ENCODE peak calls at places on chromosomes 6 and 20, in four cellular contexts. R is tibial nerve; L is DND-41; D is CD8-positive, alpha-beta memory T cell. E is an unnamed sample. For H3K4me1 and H3K27me3, the result is how much of the 10 kb centered on the place peaks cover.

GRCh38 chr6:17998442-17998841 is 11.0 kb upstream of the KIF13A start:
- DNase-seq in L (no peak), D (no peak), R (no peak), E (no peak)

GRCh38 chr6:30782425-30783014 is 38.2 kb upstream of the IER3 start:
- DNase-seq in L (no peak), R (no peak), D (no peak), E (no peak)

GRCh38 chr6:25652007-25652515 is at the start of gene SCGN:
- DNase-seq in L (peak), D (peak), R (peak), E (peak)

GRCh38 chr6:89602713-89603112 is 35.8 kb downstream of the LYRM2 start:
- DNase-seq in D (no peak), L (no peak), R (no peak), E (no peak)

GRCh38 chr6:7922596-7922995 is 12.0 kb upstream of the TXNDC5 start:
- DNase-seq in L (no peak), D (no peak), R (no peak), E (no peak)

GRCh38 chr6:101226677-101227135 is 166.8 kb upstream of the GRIK2 start:
- DNase-seq in L (peak), D (no peak), R (no peak), E (no peak)

GRCh38 chr20:62276448-62276847 is 26.3 kb upstream of the ADRM1 start:
- DNase-seq in R (no peak), L (no peak), D (no peak), E (no peak)

GRCh38 chr6:34926655-34927054 is 37.6 kb downstream of the ANKS1A start:
- DNase-seq in R (no peak), D (no peak), L (no peak), E (no peak)

GRCh38 chr6:90162648-90163409 is 133.8 kb downstream of the BACH2 start:
- DNase-seq in D (no peak), L (no peak), R (no peak), E (no peak)

GRCh38 chr6:91083226-91083625 is 496.4 kb upstream of the MAP3K7 start:
- DNase-seq in D (no peak), L (no peak), R (no peak), E (no peak)

GRCh38 chr6:38322123-38322522 is 317.6 kb downstream of the BTBD9 start:
- DNase-seq in L (no peak), R (no peak), D (no peak), E (no peak)

GRCh38 chr6:53313784-53314382 is 34.9 kb downstream of the ELOVL5 start:
- DNase-seq in L (peak), R (no peak), D (no peak), E (no peak)

GRCh38 chr6:100175814-100176275 is 181.8 kb upstream of the MCHR2 start:
- DNase-seq in R (peak), L (no peak), D (no peak), E (no peak)

GRCh38 chr6:117483004-117483644 is 650 bp downstream of the DCBLD1 start:
- DNase-seq in R (no peak), D (peak), L (no peak), E (peak)

GRCh38 chr6:99354983-99355382 is 5.5 kb upstream of the FAXC start:
- DNase-seq in R (no peak), L (no peak), D (no peak), E (no peak)

GRCh38 chr6:127972815-127973214 is 72.0 kb upstream of the THEMIS start:
- DNase-seq in D (no peak), R (no peak), L (no peak), E (no peak)

GRCh38 chr20:58148891-58149290 is 79.6 kb downstream of the ANKRD60 start:
- DNase-seq in D (no peak), R (no peak), L (no peak), E (no peak)

GRCh38 chr20:46803446-46804020 is 91.1 kb upstream of the EYA2 start:
- DNase-seq in L (no peak), D (no peak), R (no peak), E (no peak)

GRCh38 chr20:24199493-24199892 is 210.9 kb upstream of the GGTLC1 start:
- DNase-seq in L (no peak), D (no peak), R (no peak), E (no peak)

GRCh38 chr6:38391909-38392614 is 247.7 kb downstream of the BTBD9 start:
- DNase-seq in L (no peak), R (no peak), D (no peak), E (no peak)

GRCh38 chr6:75601608-75602163 is at the start of gene SENP6:
- DNase-seq in R (peak), L (peak), D (peak), E (peak)

GRCh38 chr6:47413752-47414516 is 63.7 kb upstream of the CD2AP start:
- DNase-seq in D (peak), R (no peak), L (peak), E (peak)

GRCh38 chr6:133170602-133171001 is 70.6 kb upstream of the EYA4 start:
- DNase-seq in L (no peak), R (no peak), D (no peak), E (no peak)

GRCh38 chr6:129353067-129353466 is 356.9 kb downstream of the ARHGAP18 start:
- DNase-seq in R (no peak), D (no peak), L (no peak), E (no peak)

GRCh38 chr20:50111120-50111828 is 1.7 kb downstream of the UBE2V1 start:
- DNase-seq in R (no peak), D (no peak), L (no peak), E (no peak)

GRCh38 chr20:34491932-34492509 is 24.2 kb upstream of the DYNLRB1 start:
- DNase-seq in R (no peak), L (no peak), D (no peak), E (no peak)

DNA sequence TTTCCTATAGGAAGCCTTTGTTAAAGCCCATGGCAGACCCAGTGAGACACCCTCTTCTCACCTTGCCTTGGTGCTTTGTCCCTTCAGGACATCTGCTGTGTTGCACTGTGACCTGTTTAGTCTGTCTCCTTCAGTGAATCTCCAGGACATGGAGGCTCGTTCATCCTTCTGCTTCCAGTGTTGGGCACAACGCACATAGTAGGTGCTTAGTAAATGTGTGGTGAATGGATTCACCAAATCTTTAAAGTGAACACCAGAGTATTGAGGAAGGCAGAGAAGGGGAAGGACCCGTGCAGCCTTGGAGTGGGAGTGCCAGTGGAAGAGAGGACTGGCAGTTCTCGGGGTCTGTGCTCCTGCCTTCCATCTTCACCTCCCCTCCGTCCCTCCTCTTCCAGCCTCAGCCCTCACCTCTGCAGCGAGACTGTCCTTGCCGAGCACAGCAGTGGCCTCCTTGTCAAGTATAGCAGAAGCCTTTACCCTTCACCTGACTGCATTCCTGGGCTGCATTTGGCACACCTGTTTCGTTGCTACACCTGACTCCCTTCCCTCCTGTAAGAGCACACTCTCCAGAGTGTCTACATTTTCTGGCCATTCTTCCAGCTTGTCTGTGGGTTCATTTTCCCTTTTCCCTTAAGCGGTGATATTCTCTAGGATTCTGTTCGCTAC is 49.2 kb downstream of the ARID1B start:
- DNase-seq in D (no peak), L (no peak), R (no peak), E (no peak)
- H3K4me1 ChIP-seq in D (under half), L (under half), R (under half), E (under half)

DNA sequence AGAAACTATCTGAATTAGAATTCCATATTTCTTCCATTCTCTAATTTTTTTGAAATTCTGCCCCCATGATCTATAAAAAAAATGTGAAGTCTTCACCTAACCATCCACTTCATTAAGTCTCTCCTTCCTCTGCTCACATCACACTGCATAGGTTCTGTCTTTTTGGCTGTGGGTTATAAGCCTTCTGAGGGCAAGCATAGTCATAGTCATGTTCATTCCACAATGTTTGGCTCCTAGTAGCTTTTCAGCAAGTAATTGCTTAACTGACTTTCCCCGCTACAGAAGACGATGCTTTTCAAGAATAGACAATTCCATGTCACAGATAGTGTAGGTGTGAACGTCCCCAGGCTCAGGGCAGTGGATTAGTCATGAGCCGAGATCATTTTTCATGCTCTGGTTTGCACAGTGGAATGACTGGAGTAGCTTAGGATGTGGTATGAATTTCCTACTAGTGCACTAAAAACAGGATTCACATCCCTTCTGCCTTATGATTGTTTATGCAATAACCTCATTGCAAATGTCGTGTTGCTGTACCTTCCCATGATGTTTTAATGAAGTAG is 29.1 kb downstream of the WRNIP1 start:
- DNase-seq in R (no peak), L (no peak), D (no peak), E (no peak)
- H3K27ac ChIP-seq in R (no peak), L (no peak), D (no peak), E (no peak)

GRCh38 chr6:108120311-108120710 is 45.5 kb upstream of the NR2E1 start:
- DNase-seq in L (no peak), R (no peak), D (no peak), E (no peak)

GRCh38 chr6:108127056-108127455 is 38.8 kb upstream of the NR2E1 start:
- DNase-seq in L (no peak), D (no peak), R (no peak), E (no peak)

GRCh38 chr6:108123946-108124345 is 41.9 kb upstream of the NR2E1 start:
- DNase-seq in L (no peak), R (no peak), D (no peak), E (no peak)

GRCh38 chr6:108121612-108122011 is 44.2 kb upstream of the NR2E1 start:
- DNase-seq in R (no peak), D (no peak), L (no peak), E (no peak)

DNA sequence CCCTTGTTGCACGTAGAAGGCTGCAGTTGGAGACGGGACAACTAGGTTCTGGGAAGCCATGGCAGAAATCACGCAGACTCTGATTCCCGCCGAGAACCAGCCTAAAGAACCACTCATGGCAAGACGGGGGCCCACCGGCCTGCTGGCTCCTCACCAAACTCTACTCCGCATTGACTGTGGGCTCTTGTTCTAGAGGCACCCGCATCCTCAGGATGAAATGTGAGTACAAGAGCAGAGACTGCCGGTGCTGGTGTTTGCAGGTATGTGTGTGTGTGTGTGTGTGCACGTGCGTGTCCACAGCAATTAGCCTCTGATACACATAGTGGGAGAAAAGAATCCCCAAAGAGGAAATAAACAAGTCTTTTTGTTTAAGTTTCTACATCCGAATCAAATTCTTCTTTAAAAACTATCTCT is 42.3 kb upstream of the NR2E1 start:
- DNase-seq in D (no peak), R (no peak), L (no peak), E (no peak)
- H3K27me3 ChIP-seq in D (under half), R (half or more), L (under half), E (half or more)

GRCh38 chr20:53937330-53937729 is 133.1 kb downstream of the BCAS1 start:
- DNase-seq in L (no peak), R (no peak), D (no peak), E (no peak)
- H3K4me1 ChIP-seq in L (under half), R (under half), D (under half), E (under half)

GRCh38 chr20:44955270-44955669 is 4.9 kb downstream of the TOMM34 start:
- DNase-seq in L (no peak), D (no peak), R (no peak), E (no peak)
- H3K27ac ChIP-seq in L (no peak), D (no peak), R (no peak), E (no peak)

GRCh38 chr20:6768228-6769185 is 1.0 kb downstream of the BMP2 start:
- DNase-seq in D (no peak), L (no peak), R (peak), E (no peak)
- H3K27me3 ChIP-seq in D (under half), L (under half), R (under half), E (under half)

E was measured in CD4-positive, CD25-positive, alpha-beta regulatory T cell.